ENCODE peak calls at places on chromosomes 2 and 18, in six cellular contexts. One of them, this sample, is unnamed.

GRCh38 chr2:105688946-105689345 is 55.8 kb upstream of the NCK2 start:
- DNase-seq in fibroblast of mammary gland: no peak
- DNase-seq in fibroblast of lung: no peak
- DNase-seq in mucosa of descending colon: no peak
- DNase-seq in right atrium auricular region: no peak
- DNase-seq in GM13976: no peak
- DNase-seq in this sample: no peak

GRCh38 chr2:16623046-16623445 is 42.6 kb downstream of the CYRIA start:
- DNase-seq in fibroblast of mammary gland: peak
- DNase-seq in mucosa of descending colon: no peak
- DNase-seq in fibroblast of lung: peak
- DNase-seq in right atrium auricular region: no peak
- DNase-seq in GM13976: no peak
- DNase-seq in this sample: no peak

GRCh38 chr2:132038179-132038882 is 123.4 kb downstream of the ANKRD30BL start:
- DNase-seq in mucosa of descending colon: no peak
- DNase-seq in GM13976: peak
- DNase-seq in fibroblast of mammary gland: peak
- DNase-seq in right atrium auricular region: no peak
- DNase-seq in fibroblast of lung: peak
- DNase-seq in this sample: peak

GRCh38 chr18:45014047-45014501 is 333.4 kb downstream of the SETBP1 start:
- DNase-seq in GM13976: no peak
- DNase-seq in fibroblast of mammary gland: peak
- DNase-seq in right atrium auricular region: peak
- DNase-seq in fibroblast of lung: peak
- DNase-seq in mucosa of descending colon: peak
- DNase-seq in this sample: no peak

GRCh38 chr2:223696719-223697118 is 94.6 kb upstream of the SCG2 start:
- DNase-seq in fibroblast of lung: peak
- DNase-seq in GM13976: no peak
- DNase-seq in mucosa of descending colon: peak
- DNase-seq in right atrium auricular region: no peak
- DNase-seq in fibroblast of mammary gland: peak
- DNase-seq in this sample: no peak

GRCh38 chr2:9844581-9844980 is 1.3 kb downstream of the TAF1B start:
- DNase-seq in mucosa of descending colon: no peak
- DNase-seq in right atrium auricular region: no peak
- DNase-seq in GM13976: peak
- DNase-seq in fibroblast of lung: peak
- DNase-seq in fibroblast of mammary gland: peak
- DNase-seq in this sample: peak

GRCh38 chr18:22106536-22107292 is 62.7 kb upstream of the GATA6 start:
- DNase-seq in right atrium auricular region: no peak
- DNase-seq in fibroblast of mammary gland: peak
- DNase-seq in fibroblast of lung: peak
- DNase-seq in mucosa of descending colon: peak
- DNase-seq in GM13976: no peak
- DNase-seq in this sample: no peak

GRCh38 chr2:117980381-117980780 is 33.5 kb downstream of the CCDC93 start:
- DNase-seq in fibroblast of lung: peak
- DNase-seq in mucosa of descending colon: no peak
- DNase-seq in right atrium auricular region: no peak
- DNase-seq in fibroblast of mammary gland: peak
- DNase-seq in GM13976: no peak
- DNase-seq in this sample: no peak

GRCh38 chr2:220445429-220446105 is 818.1 kb downstream of the SLC4A3 start:
- DNase-seq in mucosa of descending colon: no peak
- DNase-seq in fibroblast of mammary gland: peak
- DNase-seq in fibroblast of lung: peak
- DNase-seq in right atrium auricular region: no peak
- DNase-seq in GM13976: no peak
- DNase-seq in this sample: no peak

GRCh38 chr2:7857904-7858303 is 824.0 kb upstream of the ID2 start:
- DNase-seq in fibroblast of mammary gland: peak
- DNase-seq in right atrium auricular region: no peak
- DNase-seq in fibroblast of lung: peak
- DNase-seq in GM13976: no peak
- DNase-seq in mucosa of descending colon: no peak
- DNase-seq in this sample: no peak

GRCh38 chr2:26631815-26632214 is 9.4 kb downstream of the CIB4 start:
- DNase-seq in GM13976: no peak
- DNase-seq in mucosa of descending colon: no peak
- DNase-seq in right atrium auricular region: no peak
- DNase-seq in fibroblast of lung: no peak
- DNase-seq in fibroblast of mammary gland: no peak
- DNase-seq in this sample: no peak

GRCh38 chr18:62420513-62421209 is 95.6 kb downstream of the TNFRSF11A start:
- DNase-seq in GM13976: peak
- DNase-seq in right atrium auricular region: no peak
- DNase-seq in mucosa of descending colon: peak
- DNase-seq in fibroblast of lung: peak
- DNase-seq in fibroblast of mammary gland: peak
- DNase-seq in this sample: peak

GRCh38 chr2:127454595-127455565 is 36.7 kb downstream of the PROC start:
- DNase-seq in fibroblast of lung: no peak
- DNase-seq in fibroblast of mammary gland: no peak
- DNase-seq in right atrium auricular region: no peak
- DNase-seq in GM13976: no peak
- DNase-seq in mucosa of descending colon: peak
- DNase-seq in this sample: no peak

GRCh38 chr2:86039178-86039962 is 66.3 kb downstream of the POLR1A start:
- DNase-seq in right atrium auricular region: no peak
- DNase-seq in GM13976: no peak
- DNase-seq in fibroblast of lung: no peak
- DNase-seq in mucosa of descending colon: no peak
- DNase-seq in fibroblast of mammary gland: no peak
- DNase-seq in this sample: no peak

GRCh38 chr2:9629222-9630000 is 1.4 kb downstream of the YWHAQ start:
- DNase-seq in fibroblast of lung: peak
- DNase-seq in GM13976: no peak
- DNase-seq in right atrium auricular region: no peak
- DNase-seq in mucosa of descending colon: no peak
- DNase-seq in fibroblast of mammary gland: peak
- DNase-seq in this sample: no peak

GRCh38 chr2:75596784-75597183 is 36.0 kb upstream of the EVA1A start:
- DNase-seq in mucosa of descending colon: no peak
- DNase-seq in fibroblast of mammary gland: peak
- DNase-seq in GM13976: no peak
- DNase-seq in fibroblast of lung: peak
- DNase-seq in right atrium auricular region: no peak
- DNase-seq in this sample: no peak

GRCh38 chr18:13379930-13380665 is 161.5 kb downstream of the LDLRAD4 start:
- DNase-seq in fibroblast of mammary gland: no peak
- DNase-seq in right atrium auricular region: peak
- DNase-seq in fibroblast of lung: no peak
- DNase-seq in mucosa of descending colon: no peak
- DNase-seq in GM13976: no peak
- DNase-seq in this sample: no peak

GRCh38 chr18:61820842-61821241 is 72.0 kb downstream of the RNF152 start:
- DNase-seq in GM13976: no peak
- DNase-seq in fibroblast of lung: no peak
- DNase-seq in fibroblast of mammary gland: no peak
- DNase-seq in right atrium auricular region: no peak
- DNase-seq in mucosa of descending colon: no peak
- DNase-seq in this sample: no peak

GRCh38 chr18:33470229-33470628 is 29.7 kb upstream of the CCDC178 start:
- DNase-seq in fibroblast of mammary gland: peak
- DNase-seq in fibroblast of lung: peak
- DNase-seq in right atrium auricular region: no peak
- DNase-seq in GM13976: no peak
- DNase-seq in mucosa of descending colon: no peak
- DNase-seq in this sample: no peak

GRCh38 chr2:54384301-54385035 is 71.7 kb upstream of the SPTBN1 start:
- DNase-seq in fibroblast of mammary gland: no peak
- DNase-seq in fibroblast of lung: no peak
- DNase-seq in GM13976: no peak
- DNase-seq in right atrium auricular region: no peak
- DNase-seq in mucosa of descending colon: no peak
- DNase-seq in this sample: no peak

GRCh38 chr2:228768818-228769217 is 502.3 kb downstream of the PID1 start:
- DNase-seq in fibroblast of lung: peak
- DNase-seq in mucosa of descending colon: no peak
- DNase-seq in right atrium auricular region: no peak
- DNase-seq in GM13976: no peak
- DNase-seq in fibroblast of mammary gland: peak
- DNase-seq in this sample: no peak

GRCh38 chr2:138760693-138761092 is 19.5 kb downstream of the NXPH2 start:
- DNase-seq in GM13976: no peak
- DNase-seq in right atrium auricular region: no peak
- DNase-seq in fibroblast of lung: peak
- DNase-seq in mucosa of descending colon: no peak
- DNase-seq in fibroblast of mammary gland: no peak
- DNase-seq in this sample: no peak

GRCh38 chr2:205802069-205802468 is 119.8 kb downstream of the NRP2 start:
- DNase-seq in fibroblast of mammary gland: no peak
- DNase-seq in mucosa of descending colon: no peak
- DNase-seq in GM13976: no peak
- DNase-seq in right atrium auricular region: no peak
- DNase-seq in fibroblast of lung: peak
- DNase-seq in this sample: no peak

GRCh38 chr2:157413342-157414035 is 30.4 kb downstream of the CYTIP start:
- DNase-seq in mucosa of descending colon: no peak
- DNase-seq in fibroblast of mammary gland: no peak
- DNase-seq in fibroblast of lung: no peak
- DNase-seq in right atrium auricular region: no peak
- DNase-seq in GM13976: peak
- DNase-seq in this sample: peak

GRCh38 chr18:8287184-8287885 is 321.9 kb upstream of the RAB12 start:
- DNase-seq in mucosa of descending colon: no peak
- DNase-seq in right atrium auricular region: no peak
- DNase-seq in fibroblast of mammary gland: no peak
- DNase-seq in GM13976: no peak
- DNase-seq in fibroblast of lung: no peak
- DNase-seq in this sample: no peak

GRCh38 chr2:129891341-129892320 is 87.8 kb upstream of the RAB6C start:
- DNase-seq in fibroblast of lung: no peak
- DNase-seq in right atrium auricular region: no peak
- DNase-seq in mucosa of descending colon: no peak
- DNase-seq in fibroblast of mammary gland: no peak
- DNase-seq in GM13976: peak
- DNase-seq in this sample: no peak
- TF ChIP-seq CTCF in fibroblast of lung: no peak
- TF ChIP-seq CTCF in right atrium auricular region: no peak
- TF ChIP-seq CTCF in mucosa of descending colon: no peak
- TF ChIP-seq CTCF in fibroblast of mammary gland: no peak
- TF ChIP-seq CTCF in GM13976: no peak
- TF ChIP-seq CTCF in this sample: no peak

DNA sequence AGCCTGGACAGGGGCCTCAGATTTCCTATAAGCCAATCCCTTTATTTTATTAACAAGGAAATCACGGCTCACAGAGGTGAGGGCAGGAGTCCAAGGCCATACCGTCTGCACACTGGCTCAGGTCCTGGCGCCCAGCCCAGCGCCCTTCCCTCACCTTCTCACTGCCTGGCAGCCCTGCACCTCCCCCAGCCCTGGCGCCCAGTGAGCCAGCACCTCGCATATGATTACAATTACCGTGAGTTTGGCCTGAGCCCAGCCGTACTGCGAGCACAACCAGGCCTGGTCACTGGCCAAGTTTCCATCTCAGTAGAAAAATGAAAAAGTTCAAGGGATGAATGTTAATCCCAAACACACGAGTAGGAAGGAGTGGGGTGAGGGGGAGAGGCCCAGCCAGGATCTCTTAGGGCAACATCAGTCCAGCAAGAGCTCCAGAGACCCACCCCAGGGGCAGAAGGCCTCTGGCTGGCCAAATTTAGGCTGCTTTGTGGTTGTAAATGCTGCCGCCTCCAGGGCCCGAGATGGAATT is 68.4 kb downstream of the MCFD2 start:
- DNase-seq in fibroblast of mammary gland: peak
- DNase-seq in right atrium auricular region: peak
- DNase-seq in fibroblast of lung: peak
- DNase-seq in GM13976: no peak
- DNase-seq in mucosa of descending colon: peak
- DNase-seq in this sample: no peak
- TF ChIP-seq CTCF in fibroblast of mammary gland: peak
- TF ChIP-seq CTCF in right atrium auricular region: no peak
- TF ChIP-seq CTCF in fibroblast of lung: no peak
- TF ChIP-seq CTCF in GM13976: no peak
- TF ChIP-seq CTCF in mucosa of descending colon: no peak
- TF ChIP-seq CTCF in this sample: no peak

GRCh38 chr18:12027046-12027445 is 45.7 kb downstream of the IMPA2 start:
- DNase-seq in GM13976: no peak
- DNase-seq in fibroblast of lung: no peak
- DNase-seq in fibroblast of mammary gland: no peak
- DNase-seq in mucosa of descending colon: no peak
- DNase-seq in right atrium auricular region: no peak
- DNase-seq in this sample: no peak

GRCh38 chr18:12028040-12028628 is 46.8 kb downstream of the IMPA2 start:
- DNase-seq in fibroblast of mammary gland: peak
- DNase-seq in fibroblast of lung: no peak
- DNase-seq in GM13976: no peak
- DNase-seq in right atrium auricular region: no peak
- DNase-seq in mucosa of descending colon: no peak
- DNase-seq in this sample: no peak

GRCh38 chr18:12028674-12029073 is 47.4 kb downstream of the IMPA2 start:
- DNase-seq in right atrium auricular region: no peak
- DNase-seq in mucosa of descending colon: no peak
- DNase-seq in fibroblast of lung: no peak
- DNase-seq in fibroblast of mammary gland: no peak
- DNase-seq in GM13976: no peak
- DNase-seq in this sample: no peak

GRCh38 chr18:12027480-12027879 is 46.2 kb downstream of the IMPA2 start:
- DNase-seq in mucosa of descending colon: no peak
- DNase-seq in fibroblast of mammary gland: no peak
- DNase-seq in fibroblast of lung: no peak
- DNase-seq in right atrium auricular region: no peak
- DNase-seq in GM13976: no peak
- DNase-seq in this sample: no peak

GRCh38 chr18:12026562-12026961 is 45.3 kb downstream of the IMPA2 start:
- DNase-seq in GM13976: no peak
- DNase-seq in right atrium auricular region: no peak
- DNase-seq in fibroblast of mammary gland: no peak
- DNase-seq in mucosa of descending colon: no peak
- DNase-seq in fibroblast of lung: no peak
- DNase-seq in this sample: no peak
- TF ChIP-seq CTCF in GM13976: no peak
- TF ChIP-seq CTCF in right atrium auricular region: no peak
- TF ChIP-seq CTCF in fibroblast of mammary gland: no peak
- TF ChIP-seq CTCF in mucosa of descending colon: no peak
- TF ChIP-seq CTCF in fibroblast of lung: no peak
- TF ChIP-seq CTCF in this sample: no peak

DNA sequence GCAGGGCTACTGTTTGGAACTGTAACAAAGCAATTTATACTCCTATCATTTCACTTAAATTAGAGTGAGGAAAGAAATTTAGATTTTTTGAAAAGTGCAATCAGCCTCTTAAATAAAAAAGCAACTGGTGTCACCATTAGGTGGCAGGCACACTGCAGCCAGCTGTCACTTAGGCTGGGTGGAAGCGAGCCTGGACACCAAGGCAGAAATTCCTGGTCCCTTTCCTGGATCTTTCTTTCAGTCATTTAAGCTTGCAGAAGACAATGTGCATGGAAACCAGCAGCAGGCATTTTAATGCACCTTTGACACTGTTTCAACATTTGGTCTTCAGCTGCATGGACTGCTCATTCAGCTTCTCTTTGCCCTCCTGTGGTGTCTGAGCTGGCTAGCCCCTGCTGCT is 61.0 kb downstream of the AQP4 start:
- DNase-seq in fibroblast of lung: no peak
- DNase-seq in GM13976: no peak
- DNase-seq in right atrium auricular region: no peak
- DNase-seq in fibroblast of mammary gland: no peak
- DNase-seq in mucosa of descending colon: peak
- DNase-seq in this sample: no peak
- TF ChIP-seq CTCF in fibroblast of lung: no peak
- TF ChIP-seq CTCF in GM13976: no peak
- TF ChIP-seq CTCF in right atrium auricular region: peak
- TF ChIP-seq CTCF in fibroblast of mammary gland: no peak
- TF ChIP-seq CTCF in mucosa of descending colon: no peak
- TF ChIP-seq CTCF in this sample: peak

This sample was measured in GM13977.